ENCODE peak calls at places on chromosomes 7 and 10, in ten cellular contexts. Y is right cardiac atrium, A is HL-60, N is brain microvascular endothelial cell, S is BJ, Z is H7, R is lower lobe of right lung, W is tibial artery, F is cardiac muscle cell, X is upper lobe of right lung. V is an unnamed sample. For H3K27me3, the result is how much of the 10 kb centered on the place peaks cover.

GRCh38 chr7:86600506-86601290 is 43.0 kb upstream of the GRM3 start:
- DNase-seq in Y (no peak), A (no peak), N (no peak), S (no peak), Z (no peak), R (no peak), W (no peak), F (no peak), X (peak), V (no peak)

GRCh38 chr7:135271255-135271615 is 37.6 kb downstream of the STRA8 start:
- DNase-seq in Y (no peak), A (no peak), N (no peak), S (no peak), Z (no peak), R (no peak), W (no peak), F (no peak), X (no peak), V (no peak)

GRCh38 chr10:78320990-78321389 is 287.3 kb downstream of the RPS24 start:
- DNase-seq in Y (no peak), A (no peak), N (no peak), S (no peak), Z (peak), R (no peak), W (no peak), F (no peak), X (no peak), V (no peak)

GRCh38 chr10:3323865-3324498 is 151.4 kb upstream of the PITRM1 start:
- DNase-seq in Y (no peak), A (no peak), N (no peak), S (peak), Z (no peak), R (no peak), W (no peak), F (peak), X (no peak), V (no peak)

GRCh38 chr7:114206688-114207087 is 207.9 kb upstream of the FOXP2 start:
- DNase-seq in Y (no peak), A (no peak), N (no peak), S (no peak), Z (no peak), R (no peak), W (no peak), F (no peak), X (no peak), V (no peak)

GRCh38 chr10:122329416-122329815 is 45.1 kb upstream of the PLEKHA1 start:
- DNase-seq in Y (no peak), A (no peak), N (no peak), S (no peak), Z (no peak), R (no peak), W (no peak), F (no peak), X (no peak), V (no peak)

GRCh38 chr10:132632091-132632561 is 94.5 kb downstream of the INPP5A start:
- DNase-seq in Y (peak), A (no peak), N (no peak), S (no peak), Z (no peak), R (peak), W (peak), F (no peak), X (peak), V (no peak)

GRCh38 chr10:72846225-72846624 is 47.3 kb upstream of the OIT3 start:
- DNase-seq in Y (no peak), A (no peak), N (peak), S (peak), Z (no peak), R (no peak), W (no peak), F (peak), X (no peak), V (no peak)

GRCh38 chr10:70967591-70968588 is 79.5 kb upstream of the PCBD1 start:
- DNase-seq in Y (no peak), A (no peak), N (peak), S (no peak), Z (peak), R (no peak), W (no peak), F (peak), X (no peak), V (no peak)

GRCh38 chr10:122279725-122280141 is 8.6 kb downstream of the BTBD16 start:
- DNase-seq in Y (no peak), A (peak), N (peak), S (no peak), Z (peak), R (no peak), W (no peak), F (peak), X (no peak), V (no peak)

GRCh38 chr10:2541176-2541575 is 526.2 kb upstream of the PFKP start:
- DNase-seq in Y (no peak), A (no peak), N (no peak), S (no peak), Z (no peak), R (no peak), W (no peak), F (no peak), X (no peak), V (no peak)

GRCh38 chr7:67100956-67101361 is 104.3 kb downstream of the TYW1 start:
- DNase-seq in Y (no peak), A (no peak), N (no peak), S (no peak), Z (peak), R (no peak), W (no peak), F (peak), X (no peak), V (no peak)

GRCh38 chr7:87564290-87564963 is 36.3 kb downstream of the ABCB1 start:
- DNase-seq in Y (no peak), A (peak), N (no peak), S (no peak), Z (peak), R (no peak), W (no peak), F (peak), X (no peak), V (no peak)

GRCh38 chr10:87864497-87865059 is 1.2 kb downstream of the PTEN start:
- DNase-seq in Y (no peak), A (no peak), N (no peak), S (no peak), Z (peak), R (no peak), W (no peak), F (peak), X (no peak), V (no peak)

GRCh38 chr7:100894860-100895700 is 608 bp downstream of the ACHE start:
- DNase-seq in Y (peak), A (no peak), N (no peak), S (no peak), Z (peak), R (no peak), W (no peak), F (no peak), X (peak), V (peak)

GRCh38 chr10:131161087-131161486 is 150.4 kb downstream of the TCERG1L start:
- DNase-seq in Y (no peak), A (no peak), N (no peak), S (no peak), Z (no peak), R (no peak), W (no peak), F (no peak), X (no peak), V (no peak)

GRCh38 chr10:131946321-131946751 is 35.4 kb downstream of the BNIP3 start:
- DNase-seq in Y (no peak), A (no peak), N (peak), S (peak), Z (no peak), R (no peak), W (peak), F (peak), X (peak), V (peak)

GRCh38 chr10:5508786-5509185 is 9.4 kb upstream of the CALML5 start:
- DNase-seq in Y (no peak), A (no peak), N (no peak), S (no peak), Z (no peak), R (no peak), W (peak), F (no peak), X (no peak), V (no peak)

GRCh38 chr7:124033093-124033806 is 383 bp upstream of the TMEM229A start:
- DNase-seq in Y (peak), A (peak), N (no peak), S (no peak), Z (peak), R (peak), W (no peak), F (peak), X (peak), V (peak)

GRCh38 chr7:122736183-122736582 is 33.5 kb upstream of the RNF148 start:
- DNase-seq in Y (no peak), A (no peak), N (no peak), S (no peak), Z (no peak), R (no peak), W (no peak), F (no peak), X (no peak), V (no peak)

GRCh38 chr7:127822822-127823508 is 171.0 kb downstream of the SND1 start:
- DNase-seq in Y (no peak), A (peak), N (no peak), S (no peak), Z (no peak), R (no peak), W (no peak), F (no peak), X (no peak), V (no peak)

GRCh38 chr10:21989453-21990154 is 13.9 kb downstream of the DNAJC1 start:
- DNase-seq in Y (peak), A (peak), N (peak), S (peak), Z (peak), R (peak), W (no peak), F (peak), X (peak), V (peak)

GRCh38 chr10:131857156-131858117 is 43.4 kb upstream of the PPP2R2D start:
- DNase-seq in Y (no peak), A (no peak), N (no peak), S (no peak), Z (peak), R (peak), W (peak), F (no peak), X (peak), V (no peak)

GRCh38 chr10:101042667-101043355 is 11.8 kb downstream of the SFXN3 start:
- DNase-seq in Y (peak), A (peak), N (peak), S (peak), Z (peak), R (peak), W (peak), F (peak), X (peak), V (peak)

GRCh38 chr7:76372984-76373833 is 14.4 kb upstream of the YWHAG start:
- DNase-seq in Y (no peak), A (peak), N (peak), S (no peak), Z (no peak), R (peak), W (no peak), F (peak), X (no peak), V (no peak)

GRCh38 chr7:157730614-157731013 is 393.8 kb downstream of the DNAJB6 start:
- DNase-seq in Y (no peak), A (no peak), N (no peak), S (no peak), Z (peak), R (no peak), W (no peak), F (no peak), X (no peak), V (no peak)

GRCh38 chr7:14115706-14116105 is 126.2 kb upstream of the ETV1 start:
- DNase-seq in Y (no peak), A (no peak), N (no peak), S (no peak), Z (no peak), R (no peak), W (no peak), F (peak), X (no peak), V (no peak)

GRCh38 chr7:29900745-29901144 is 88.9 kb downstream of the SCRN1 start:
- DNase-seq in Y (no peak), A (no peak), N (no peak), S (no peak), Z (no peak), R (no peak), W (no peak), F (no peak), X (no peak), V (no peak)

GRCh38 chr7:5854738-5855137 is 25.9 kb upstream of the OCM start:
- DNase-seq in Y (no peak), A (no peak), N (no peak), S (no peak), Z (no peak), R (no peak), W (no peak), F (no peak), X (no peak), V (no peak)

GRCh38 chr7:139060838-139061237 is 25.0 kb upstream of the ZC3HAV1L start:
- DNase-seq in Y (no peak), A (no peak), N (no peak), S (no peak), Z (no peak), R (no peak), W (no peak), F (no peak), X (no peak), V (no peak)

GRCh38 chr10:95435548-95436279 is 125.5 kb downstream of the SORBS1 start:
- DNase-seq in Y (no peak), A (no peak), N (no peak), S (no peak), Z (no peak), R (no peak), W (no peak), F (no peak), X (no peak), V (no peak)

GRCh38 chr7:81780914-81781693 is 11.3 kb upstream of the HGF start:
- DNase-seq in Y (no peak), A (peak), N (no peak), S (no peak), Z (no peak), R (no peak), W (no peak), F (no peak), X (no peak), V (no peak)

GRCh38 chr10:117272195-117273076 is 31.5 kb downstream of the SLC18A2 start:
- DNase-seq in Y (no peak), A (peak), N (no peak), S (no peak), Z (no peak), R (no peak), W (no peak), F (no peak), X (no peak), V (no peak)

GRCh38 chr10:117148284-117148683 is 10.2 kb upstream of the VAX1 start:
- DNase-seq in Y (no peak), A (no peak), N (no peak), S (no peak), Z (no peak), R (no peak), W (no peak), F (no peak), X (no peak), V (no peak)

GRCh38 chr10:53223846-53224245 is 451.3 kb upstream of the MBL2 start:
- DNase-seq in Y (no peak), A (no peak), N (no peak), S (no peak), Z (peak), R (no peak), W (no peak), F (no peak), X (no peak), V (no peak)

GRCh38 chr10:814536-815302 is 116.8 kb downstream of the LARP4B start:
- DNase-seq in Y (no peak), A (no peak), N (no peak), S (no peak), Z (no peak), R (no peak), W (no peak), F (no peak), X (no peak), V (no peak)

GRCh38 chr10:114395361-114396022 is 8.8 kb downstream of the AFAP1L2 start:
- DNase-seq in Y (no peak), A (no peak), N (no peak), S (no peak), Z (no peak), R (no peak), W (no peak), F (no peak), X (no peak), V (no peak)

GRCh38 chr10:114396455-114396854 is 7.8 kb downstream of the AFAP1L2 start:
- DNase-seq in Y (no peak), A (no peak), N (no peak), S (no peak), Z (no peak), R (no peak), W (no peak), F (no peak), X (no peak), V (no peak)

GRCh38 chr10:114393482-114393881 is 10.8 kb downstream of the AFAP1L2 start:
- DNase-seq in Y (no peak), A (no peak), N (peak), S (no peak), Z (no peak), R (no peak), W (no peak), F (no peak), X (no peak), V (no peak)

GRCh38 chr10:114392112-114392835 is 12.0 kb downstream of the AFAP1L2 start:
- DNase-seq in Y (peak), A (no peak), N (no peak), S (no peak), Z (no peak), R (no peak), W (no peak), F (no peak), X (no peak), V (no peak)

GRCh38 chr10:114394531-114394930 is 9.8 kb downstream of the AFAP1L2 start:
- DNase-seq in Y (no peak), A (no peak), N (no peak), S (no peak), Z (no peak), R (no peak), W (no peak), F (no peak), X (no peak), V (no peak)
- H3K27me3 ChIP-seq in Y (under half), A (under half), N (under half), S (under half), Z (under half), R (under half), W (under half), F (under half), X (under half), V (under half)

DNA sequence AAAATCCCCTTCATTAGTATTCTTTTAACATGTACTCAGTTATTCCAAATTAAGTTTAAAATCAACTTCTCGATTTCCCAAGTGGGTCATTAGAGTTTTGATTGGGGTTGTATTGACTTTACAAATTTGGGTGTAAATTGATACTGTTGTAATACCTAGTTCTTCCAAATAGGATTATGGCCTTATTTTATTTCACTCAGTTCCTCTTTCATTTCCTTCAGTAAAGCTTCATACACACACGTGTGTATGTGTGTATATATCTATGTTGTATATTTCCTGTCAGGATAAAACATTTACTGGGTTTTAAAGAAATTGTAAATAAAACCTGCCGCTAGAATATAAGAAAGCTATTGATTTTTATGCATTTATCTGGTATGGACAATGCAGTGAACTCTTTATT is 15.9 kb downstream of the YME1L1 start:
- DNase-seq in Y (no peak), A (no peak), N (no peak), S (no peak), Z (no peak), R (no peak), W (no peak), F (no peak), X (no peak), V (no peak)
- H3K27me3 ChIP-seq in Y (under half), A (under half), N (under half), S (under half), Z (under half), R (under half), W (under half), F (under half), X (under half), V (under half)

GRCh38 chr7:98460902-98461301 is 60.0 kb upstream of the BAIAP2L1 start:
- DNase-seq in Y (no peak), A (no peak), N (no peak), S (no peak), Z (no peak), R (no peak), W (no peak), F (no peak), X (no peak), V (no peak)

GRCh38 chr7:98465022-98465421 is 64.1 kb upstream of the BAIAP2L1 start:
- DNase-seq in Y (no peak), A (no peak), N (no peak), S (no peak), Z (no peak), R (no peak), W (no peak), F (no peak), X (no peak), V (no peak)

GRCh38 chr7:98463837-98464557 is 63.1 kb upstream of the BAIAP2L1 start:
- DNase-seq in Y (no peak), A (no peak), N (no peak), S (no peak), Z (no peak), R (no peak), W (no peak), F (no peak), X (no peak), V (no peak)

GRCh38 chr7:98464558-98464940 is 63.7 kb upstream of the BAIAP2L1 start:
- DNase-seq in Y (no peak), A (no peak), N (no peak), S (no peak), Z (no peak), R (no peak), W (no peak), F (no peak), X (no peak), V (no peak)

GRCh38 chr7:98462926-98463325 is 62.0 kb upstream of the BAIAP2L1 start:
- DNase-seq in Y (no peak), A (no peak), N (no peak), S (no peak), Z (no peak), R (no peak), W (no peak), F (no peak), X (no peak), V (no peak)
- H3K27me3 ChIP-seq in Y (under half), A (under half), N (under half), S (under half), Z (under half), R (under half), W (under half), F (under half), X (under half), V (under half)

GRCh38 chr10:114389429-114389828 is 14.9 kb downstream of the AFAP1L2 start:
- DNase-seq in Y (no peak), A (no peak), N (peak), S (no peak), Z (no peak), R (no peak), W (no peak), F (peak), X (no peak), V (peak)

GRCh38 chr10:114391599-114391998 is 12.7 kb downstream of the AFAP1L2 start:
- DNase-seq in Y (no peak), A (no peak), N (no peak), S (no peak), Z (no peak), R (no peak), W (no peak), F (no peak), X (no peak), V (no peak)

GRCh38 chr10:114398587-114399331 is 5.5 kb downstream of the AFAP1L2 start:
- DNase-seq in Y (no peak), A (no peak), N (no peak), S (no peak), Z (no peak), R (no peak), W (no peak), F (no peak), X (no peak), V (peak)

GRCh38 chr10:114397651-114398145 is 6.6 kb downstream of the AFAP1L2 start:
- DNase-seq in Y (no peak), A (no peak), N (peak), S (no peak), Z (no peak), R (no peak), W (no peak), F (peak), X (no peak), V (no peak)

GRCh38 chr10:114393886-114394285 is 10.4 kb downstream of the AFAP1L2 start:
- DNase-seq in Y (no peak), A (no peak), N (no peak), S (no peak), Z (no peak), R (no peak), W (no peak), F (no peak), X (no peak), V (no peak)
- H3K27me3 ChIP-seq in Y (under half), A (under half), N (under half), S (under half), Z (under half), R (under half), W (under half), F (under half), X (under half), V (under half)

GRCh38 chr7:129210256-129210988 is 14.4 kb upstream of the AHCYL2 start:
- DNase-seq in Y (peak), A (peak), N (peak), S (no peak), Z (peak), R (peak), W (peak), F (peak), X (peak), V (peak)
- H3K27me3 ChIP-seq in Y (under half), A (under half), N (under half), S (under half), Z (under half), R (under half), W (under half), F (under half), X (under half), V (under half)

GRCh38 chr7:28447071-28447470 is 34.8 kb downstream of the CREB5 start:
- DNase-seq in Y (no peak), A (no peak), N (no peak), S (no peak), Z (no peak), R (no peak), W (no peak), F (no peak), X (no peak), V (no peak)
- H3K27me3 ChIP-seq in Y (under half), A (under half), N (under half), S (under half), Z (under half), R (under half), W (under half), F (under half), X (under half), V (under half)

GRCh38 chr10:31413325-31413724 is 94.3 kb downstream of the ZEB1 start:
- DNase-seq in Y (no peak), A (no peak), N (peak), S (no peak), Z (no peak), R (no peak), W (no peak), F (peak), X (no peak), V (no peak)
- H3K27me3 ChIP-seq in Y (under half), A (under half), N (under half), S (under half), Z (under half), R (under half), W (under half), F (under half), X (under half), V (under half)

V was measured in ovary.